ENCODE peak calls at places on chromosomes 7 and 10, in nine cellular contexts. V is breast epithelium, E is heart left ventricle, H is transverse colon, N is spleen, Z is HepG2, M is ovary, O is right lobe of liver, C is sigmoid colon. F is an unnamed sample. For H3K27me3, the result is how much of the 10 kb centered on the place peaks cover.

GRCh38 chr10:24912214-24912613 is 40.2 kb downstream of the PRTFDC1 start:
- DNase-seq in O (no peak), H (no peak), N (no peak), C (no peak), Z (no peak), V (no peak), M (no peak), E (no peak), F (no peak)

GRCh38 chr7:91090684-91091083 is 173.5 kb upstream of the FZD1 start:
- DNase-seq in Z (no peak), E (no peak), O (no peak), N (no peak), C (no peak), H (no peak), M (no peak), V (no peak), F (no peak)

GRCh38 chr7:95847061-95847460 is 74.7 kb downstream of the DYNC1I1 start:
- DNase-seq in O (no peak), C (no peak), Z (no peak), E (no peak), M (no peak), N (no peak), H (no peak), V (no peak), F (no peak)

GRCh38 chr7:139728203-139728602 is 49.6 kb downstream of the HIPK2 start:
- DNase-seq in V (no peak), E (no peak), N (no peak), H (peak), Z (no peak), O (no peak), C (no peak), M (no peak), F (no peak)

GRCh38 chr10:49539320-49539885 is 482 bp upstream of the ERCC6 start:
- DNase-seq in C (peak), H (peak), N (peak), V (peak), E (peak), M (no peak), Z (peak), O (no peak), F (peak)

GRCh38 chr7:105971867-105972266 is 8.8 kb downstream of the CDHR3 start:
- DNase-seq in E (no peak), C (no peak), N (no peak), M (no peak), Z (no peak), V (no peak), O (no peak), H (no peak), F (no peak)

GRCh38 chr7:116166167-116166566 is 44.2 kb upstream of the TES start:
- DNase-seq in H (no peak), E (no peak), V (no peak), N (no peak), Z (no peak), O (no peak), C (no peak), M (no peak), F (no peak)

GRCh38 chr7:32102432-32102851 is 32.2 kb upstream of the PDE1C start:
- DNase-seq in M (no peak), V (no peak), N (no peak), E (peak), H (no peak), Z (no peak), O (no peak), C (no peak), F (no peak)

GRCh38 chr10:15482168-15482567 is 111.1 kb upstream of the FAM171A1 start:
- DNase-seq in H (no peak), Z (no peak), E (no peak), V (no peak), C (no peak), M (no peak), N (no peak), O (no peak), F (no peak)

GRCh38 chr10:24762161-24762924 is 38.7 kb upstream of the ARHGAP21 start:
- DNase-seq in Z (no peak), N (no peak), O (no peak), H (no peak), V (no peak), E (no peak), C (no peak), M (no peak), F (no peak)

GRCh38 chr7:4345004-4345403 is 337.1 kb upstream of the FOXK1 start:
- DNase-seq in C (no peak), V (no peak), M (no peak), H (no peak), E (no peak), Z (peak), O (no peak), N (no peak), F (no peak)

GRCh38 chr10:46094931-46095755 is 49.1 kb upstream of the MSMB start:
- DNase-seq in O (no peak), M (no peak), E (no peak), C (no peak), V (no peak), H (no peak), N (no peak), Z (no peak), F (peak)

GRCh38 chr10:80539421-80539999 is 1.8 kb downstream of the SH2D4B start:
- DNase-seq in N (peak), C (peak), H (peak), V (no peak), O (no peak), E (no peak), Z (no peak), M (no peak), F (no peak)

GRCh38 chr10:69680610-69681009 is 50.6 kb downstream of the FAM241B start:
- DNase-seq in N (no peak), V (no peak), H (no peak), O (no peak), C (no peak), E (no peak), M (no peak), Z (no peak), F (no peak)

GRCh38 chr7:65840446-65840845 is 32.4 kb upstream of the VKORC1L1 start:
- DNase-seq in N (no peak), O (no peak), M (no peak), E (no peak), C (no peak), V (no peak), Z (no peak), H (no peak), F (no peak)

GRCh38 chr10:43267811-43268210 is 946 bp upstream of the RASGEF1A start:
- DNase-seq in V (no peak), M (no peak), C (no peak), O (no peak), H (no peak), Z (no peak), E (no peak), N (no peak), F (no peak)
- H3K27me3 ChIP-seq in V (under half), M (under half), C (half or more), O (under half), H (half or more), Z (under half), E (under half), N (under half), F (under half)

GRCh38 chr7:97471491-97471890 is 260.4 kb upstream of the TAC1 start:
- DNase-seq in O (no peak), C (no peak), V (no peak), H (no peak), Z (no peak), E (no peak), M (no peak), N (no peak), F (no peak)
- H3K27ac ChIP-seq in O (no peak), C (no peak), V (no peak), H (no peak), Z (no peak), E (no peak), M (no peak), N (no peak), F (no peak)

DNA sequence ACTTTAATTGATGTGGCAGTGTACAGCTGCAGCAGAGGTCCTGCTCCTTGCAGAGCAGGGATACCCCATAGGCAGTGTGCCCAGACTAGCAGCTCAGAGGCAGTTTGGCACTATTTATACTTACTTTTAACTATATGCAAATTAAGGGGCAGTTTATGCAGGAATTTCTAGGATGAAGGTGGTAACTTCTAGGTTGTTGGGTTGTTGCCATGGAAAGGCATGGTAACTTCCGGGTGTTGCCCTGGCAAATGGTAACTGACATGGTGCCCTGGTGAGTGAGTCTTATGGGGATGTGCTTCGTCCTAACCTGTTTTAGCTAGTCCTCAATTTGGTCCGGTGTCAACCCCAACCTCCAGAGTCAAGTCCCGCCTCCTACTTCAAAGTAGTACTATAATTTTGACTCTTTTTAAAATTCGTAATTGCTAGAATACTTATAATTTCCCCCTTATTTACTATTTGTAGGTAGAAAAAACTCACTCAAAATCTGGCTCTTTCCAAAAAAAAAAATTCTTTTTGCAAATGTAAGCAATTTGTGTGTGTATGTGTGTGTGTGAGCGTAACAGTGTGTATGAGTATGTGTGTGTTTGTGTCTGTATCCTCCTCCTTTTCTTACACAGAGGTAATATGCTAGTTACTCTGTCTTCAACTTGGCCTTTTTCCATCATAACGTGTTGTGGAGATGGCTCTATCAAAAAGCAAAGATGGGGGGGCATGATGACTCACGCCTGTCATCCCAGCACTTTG is 5.9 kb downstream of the COL26A1 start:
- DNase-seq in V (no peak), E (no peak), H (no peak), C (no peak), M (no peak), Z (no peak), N (no peak), O (no peak), F (no peak)
- TF ChIP-seq POLR2A in V (no peak), E (no peak), H (no peak), C (no peak), M (no peak), Z (no peak), N (no peak), O (no peak), F (no peak)

GRCh38 chr7:23539494-23539907 is 7.7 kb upstream of the TRA2A start:
- DNase-seq in N (no peak), C (no peak), Z (no peak), H (no peak), V (no peak), O (no peak), M (no peak), E (no peak), F (no peak)
- H3K27me3 ChIP-seq in N (under half), C (under half), Z (under half), H (under half), V (under half), O (under half), M (under half), E (under half), F (under half)